ENCODE peak calls at places on chromosomes 4 and X, in five cellular contexts. One of them, this sample, is unnamed.

GRCh38 chr4:156633846-156634245 is 337.8 kb downstream of the PDGFC start:
- DNase-seq in choroid plexus epithelial cell: no peak
- DNase-seq in breast epithelium: no peak
- DNase-seq in endodermal cell: no peak
- DNase-seq in MCF 10A: no peak
- DNase-seq in this sample: no peak

GRCh38 chrX:103628386-103629290 is at the start of gene TCEAL1:
- DNase-seq in choroid plexus epithelial cell: peak; percentile 36
- DNase-seq in breast epithelium: peak; percentile 56
- DNase-seq in endodermal cell: peak; percentile 89
- DNase-seq in MCF 10A: peak; percentile 36
- DNase-seq in this sample: no peak

GRCh38 chr4:56466910-56467283 is 520 bp upstream of the SRP72 start:
- DNase-seq in choroid plexus epithelial cell: no peak
- DNase-seq in breast epithelium: no peak
- DNase-seq in endodermal cell: no peak
- DNase-seq in MCF 10A: peak; percentile 22
- DNase-seq in this sample: no peak

GRCh38 chrX:111123125-111123524 is 27.1 kb downstream of the PAK3 start:
- DNase-seq in choroid plexus epithelial cell: no peak
- DNase-seq in breast epithelium: no peak
- DNase-seq in endodermal cell: no peak
- DNase-seq in MCF 10A: no peak
- DNase-seq in this sample: no peak

GRCh38 chr4:86005998-86006397 is 353.9 kb downstream of the MAPK10 start:
- DNase-seq in choroid plexus epithelial cell: no peak
- DNase-seq in breast epithelium: no peak
- DNase-seq in endodermal cell: no peak
- DNase-seq in MCF 10A: no peak
- DNase-seq in this sample: no peak

GRCh38 chr4:125112536-125112935 is 202.2 kb upstream of the FAT4 start:
- DNase-seq in choroid plexus epithelial cell: no peak
- DNase-seq in breast epithelium: no peak
- DNase-seq in endodermal cell: no peak
- DNase-seq in MCF 10A: no peak
- DNase-seq in this sample: no peak

GRCh38 chr4:95250544-95251137 is 298.1 kb downstream of the UNC5C start:
- DNase-seq in choroid plexus epithelial cell: no peak
- DNase-seq in breast epithelium: no peak
- DNase-seq in endodermal cell: no peak
- DNase-seq in MCF 10A: peak; percentile 93
- DNase-seq in this sample: no peak

GRCh38 chrX:39162322-39162721 is 361.1 kb downstream of the MID1IP1 start:
- DNase-seq in choroid plexus epithelial cell: no peak
- DNase-seq in breast epithelium: no peak
- DNase-seq in endodermal cell: peak; percentile 59
- DNase-seq in MCF 10A: no peak
- DNase-seq in this sample: no peak

GRCh38 chr4:1327526-1328266 is 19.3 kb upstream of the UVSSA start:
- DNase-seq in choroid plexus epithelial cell: no peak
- DNase-seq in breast epithelium: no peak
- DNase-seq in endodermal cell: no peak
- DNase-seq in MCF 10A: no peak
- DNase-seq in this sample: no peak

GRCh38 chr4:109014593-109015412 is 251.9 kb upstream of the ETNPPL start:
- DNase-seq in choroid plexus epithelial cell: no peak
- DNase-seq in breast epithelium: no peak
- DNase-seq in endodermal cell: no peak
- DNase-seq in MCF 10A: no peak
- DNase-seq in this sample: no peak

GRCh38 chrX:47361538-47362511 is 8.6 kb upstream of the ZNF157 start:
- DNase-seq in choroid plexus epithelial cell: peak; percentile 99
- DNase-seq in breast epithelium: no peak
- DNase-seq in endodermal cell: peak; percentile 93
- DNase-seq in MCF 10A: peak; percentile 48
- DNase-seq in this sample: no peak

GRCh38 chr4:141238196-141238595 is 17.5 kb downstream of the ZNF330 start:
- DNase-seq in choroid plexus epithelial cell: no peak
- DNase-seq in breast epithelium: no peak
- DNase-seq in endodermal cell: no peak
- DNase-seq in MCF 10A: no peak
- DNase-seq in this sample: no peak

GRCh38 chr4:42278709-42279324 is 118.5 kb upstream of the SHISA3 start:
- DNase-seq in choroid plexus epithelial cell: no peak
- DNase-seq in breast epithelium: no peak
- DNase-seq in endodermal cell: peak; percentile 62
- DNase-seq in MCF 10A: no peak
- DNase-seq in this sample: no peak

GRCh38 chrX:56233100-56233499 is 944 bp downstream of the KLF8 start:
- DNase-seq in choroid plexus epithelial cell: no peak
- DNase-seq in breast epithelium: no peak
- DNase-seq in endodermal cell: peak; percentile 48
- DNase-seq in MCF 10A: no peak
- DNase-seq in this sample: no peak

GRCh38 chr4:99395595-99396364 is 39.4 kb downstream of the ADH7 start:
- DNase-seq in choroid plexus epithelial cell: peak; percentile 48
- DNase-seq in breast epithelium: no peak
- DNase-seq in endodermal cell: no peak
- DNase-seq in MCF 10A: no peak
- DNase-seq in this sample: no peak

GRCh38 chr4:43277003-43277402 is 384.5 kb downstream of the GRXCR1 start:
- DNase-seq in choroid plexus epithelial cell: peak; percentile 35
- DNase-seq in breast epithelium: no peak
- DNase-seq in endodermal cell: no peak
- DNase-seq in MCF 10A: peak; percentile 35
- DNase-seq in this sample: no peak

DNA sequence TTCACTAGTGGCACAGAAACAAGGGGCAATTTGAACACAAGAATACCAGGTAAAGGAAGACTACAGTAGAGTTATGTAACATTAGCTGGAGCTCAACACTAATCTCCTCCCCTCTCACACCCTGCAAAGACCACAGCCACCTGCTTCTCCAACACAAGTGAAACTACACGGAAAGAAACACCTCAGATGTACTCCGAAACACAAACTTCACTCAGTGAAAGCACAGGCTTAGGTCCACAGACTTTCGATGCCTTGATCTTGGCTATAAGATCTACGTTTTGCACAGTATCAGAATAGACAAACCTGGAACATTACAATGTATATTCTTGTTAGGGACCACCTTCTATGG is 7.6 kb downstream of the ACSL1 start:
- DNase-seq in choroid plexus epithelial cell: no peak
- DNase-seq in breast epithelium: no peak
- DNase-seq in endodermal cell: no peak
- DNase-seq in MCF 10A: no peak
- DNase-seq in this sample: no peak
- TF ChIP-seq CTCF in choroid plexus epithelial cell: no peak
- TF ChIP-seq CTCF in breast epithelium: no peak
- TF ChIP-seq CTCF in endodermal cell: no peak
- TF ChIP-seq CTCF in MCF 10A: no peak
- TF ChIP-seq CTCF in this sample: no peak

GRCh38 chrX:16215660-16216059 is 48.4 kb downstream of the MAGEB17 start:
- DNase-seq in choroid plexus epithelial cell: no peak
- DNase-seq in breast epithelium: no peak
- DNase-seq in endodermal cell: no peak
- DNase-seq in MCF 10A: no peak
- DNase-seq in this sample: no peak

GRCh38 chrX:16208601-16209000 is 41.3 kb downstream of the MAGEB17 start:
- DNase-seq in choroid plexus epithelial cell: no peak
- DNase-seq in breast epithelium: no peak
- DNase-seq in endodermal cell: peak; percentile 45
- DNase-seq in MCF 10A: no peak
- DNase-seq in this sample: no peak

GRCh38 chrX:16213970-16214369 is 46.7 kb downstream of the MAGEB17 start:
- DNase-seq in choroid plexus epithelial cell: peak; percentile 4
- DNase-seq in breast epithelium: no peak
- DNase-seq in endodermal cell: no peak
- DNase-seq in MCF 10A: no peak
- DNase-seq in this sample: no peak

GRCh38 chrX:16212024-16212423 is 44.7 kb downstream of the MAGEB17 start:
- DNase-seq in choroid plexus epithelial cell: peak; percentile 26
- DNase-seq in breast epithelium: no peak
- DNase-seq in endodermal cell: no peak
- DNase-seq in MCF 10A: peak; percentile 42
- DNase-seq in this sample: no peak

GRCh38 chrX:16212436-16212835 is 45.2 kb downstream of the MAGEB17 start:
- DNase-seq in choroid plexus epithelial cell: peak; percentile 40
- DNase-seq in breast epithelium: no peak
- DNase-seq in endodermal cell: peak; percentile 65
- DNase-seq in MCF 10A: peak; percentile 25
- DNase-seq in this sample: no peak
- TF ChIP-seq CTCF in choroid plexus epithelial cell: peak; percentile 59
- TF ChIP-seq CTCF in breast epithelium: no peak
- TF ChIP-seq CTCF in endodermal cell: peak; percentile 74
- TF ChIP-seq CTCF in MCF 10A: peak; percentile 34
- TF ChIP-seq CTCF in this sample: no peak

GRCh38 chrX:151009582-151009981 is 26.4 kb downstream of the HMGB3 start:
- DNase-seq in choroid plexus epithelial cell: no peak
- DNase-seq in breast epithelium: no peak
- DNase-seq in endodermal cell: no peak
- DNase-seq in MCF 10A: no peak
- DNase-seq in this sample: no peak

GRCh38 chrX:151000901-151001301 is 17.8 kb downstream of the HMGB3 start:
- DNase-seq in choroid plexus epithelial cell: no peak
- DNase-seq in breast epithelium: no peak
- DNase-seq in endodermal cell: no peak
- DNase-seq in MCF 10A: no peak
- DNase-seq in this sample: no peak

GRCh38 chrX:151006410-151007109 is 23.4 kb downstream of the HMGB3 start:
- DNase-seq in choroid plexus epithelial cell: no peak
- DNase-seq in breast epithelium: no peak
- DNase-seq in endodermal cell: no peak
- DNase-seq in MCF 10A: no peak
- DNase-seq in this sample: no peak

GRCh38 chrX:151004085-151004484 is 20.9 kb downstream of the HMGB3 start:
- DNase-seq in choroid plexus epithelial cell: no peak
- DNase-seq in breast epithelium: no peak
- DNase-seq in endodermal cell: no peak
- DNase-seq in MCF 10A: peak; percentile 22
- DNase-seq in this sample: no peak
- TF ChIP-seq CTCF in choroid plexus epithelial cell: peak; percentile 3
- TF ChIP-seq CTCF in breast epithelium: no peak
- TF ChIP-seq CTCF in endodermal cell: peak; percentile 67
- TF ChIP-seq CTCF in MCF 10A: no peak
- TF ChIP-seq CTCF in this sample: no peak

DNA sequence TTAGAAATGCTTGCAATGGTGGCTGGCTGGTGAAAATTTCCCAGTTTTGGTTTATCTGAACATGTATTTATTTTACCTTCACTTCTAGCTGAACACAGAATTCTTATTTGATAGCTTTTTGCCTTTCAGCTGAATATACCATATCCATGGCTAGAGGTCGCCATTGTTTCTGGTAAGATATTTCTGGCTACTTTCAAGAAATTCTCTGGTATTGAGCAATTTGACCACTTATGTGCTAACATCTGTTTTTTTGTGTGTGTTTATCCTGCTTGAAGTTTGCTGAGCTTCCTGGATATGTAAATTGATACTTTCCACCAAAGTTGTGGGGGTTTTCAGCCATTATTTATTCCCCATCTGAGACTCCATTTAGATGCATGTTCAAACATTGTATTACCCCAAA is 75.4 kb downstream of the FBXW7 start:
- DNase-seq in choroid plexus epithelial cell: peak; percentile 94
- DNase-seq in breast epithelium: no peak
- DNase-seq in endodermal cell: no peak
- DNase-seq in MCF 10A: peak; percentile 80
- DNase-seq in this sample: no peak
- TF ChIP-seq CTCF in choroid plexus epithelial cell: peak; percentile 50
- TF ChIP-seq CTCF in breast epithelium: no peak
- TF ChIP-seq CTCF in endodermal cell: peak; percentile 28
- TF ChIP-seq CTCF in MCF 10A: peak; percentile 31
- TF ChIP-seq CTCF in this sample: no peak

GRCh38 chr4:107008115-107008514 is 28.0 kb downstream of the DKK2 start:
- DNase-seq in choroid plexus epithelial cell: no peak
- DNase-seq in breast epithelium: no peak
- DNase-seq in endodermal cell: no peak
- DNase-seq in MCF 10A: no peak
- DNase-seq in this sample: no peak

GRCh38 chr4:107006218-107006617 is 29.9 kb downstream of the DKK2 start:
- DNase-seq in choroid plexus epithelial cell: no peak
- DNase-seq in breast epithelium: no peak
- DNase-seq in endodermal cell: no peak
- DNase-seq in MCF 10A: no peak
- DNase-seq in this sample: no peak

GRCh38 chr4:107009196-107009595 is 26.9 kb downstream of the DKK2 start:
- DNase-seq in choroid plexus epithelial cell: no peak
- DNase-seq in breast epithelium: no peak
- DNase-seq in endodermal cell: no peak
- DNase-seq in MCF 10A: no peak
- DNase-seq in this sample: no peak

GRCh38 chr4:107011312-107011711 is 24.8 kb downstream of the DKK2 start:
- DNase-seq in choroid plexus epithelial cell: no peak
- DNase-seq in breast epithelium: no peak
- DNase-seq in endodermal cell: no peak
- DNase-seq in MCF 10A: no peak
- DNase-seq in this sample: no peak
- TF ChIP-seq CTCF in choroid plexus epithelial cell: no peak
- TF ChIP-seq CTCF in breast epithelium: no peak
- TF ChIP-seq CTCF in endodermal cell: no peak
- TF ChIP-seq CTCF in MCF 10A: no peak
- TF ChIP-seq CTCF in this sample: no peak

GRCh38 chrX:997631-998137 is 214.8 kb downstream of the CRLF2 start:
- DNase-seq in choroid plexus epithelial cell: no peak
- DNase-seq in breast epithelium: no peak
- DNase-seq in endodermal cell: peak; percentile 89
- DNase-seq in MCF 10A: no peak
- DNase-seq in this sample: no peak
- TF ChIP-seq CTCF in choroid plexus epithelial cell: no peak
- TF ChIP-seq CTCF in breast epithelium: no peak
- TF ChIP-seq CTCF in endodermal cell: peak; percentile 64
- TF ChIP-seq CTCF in MCF 10A: no peak
- TF ChIP-seq CTCF in this sample: no peak

DNA sequence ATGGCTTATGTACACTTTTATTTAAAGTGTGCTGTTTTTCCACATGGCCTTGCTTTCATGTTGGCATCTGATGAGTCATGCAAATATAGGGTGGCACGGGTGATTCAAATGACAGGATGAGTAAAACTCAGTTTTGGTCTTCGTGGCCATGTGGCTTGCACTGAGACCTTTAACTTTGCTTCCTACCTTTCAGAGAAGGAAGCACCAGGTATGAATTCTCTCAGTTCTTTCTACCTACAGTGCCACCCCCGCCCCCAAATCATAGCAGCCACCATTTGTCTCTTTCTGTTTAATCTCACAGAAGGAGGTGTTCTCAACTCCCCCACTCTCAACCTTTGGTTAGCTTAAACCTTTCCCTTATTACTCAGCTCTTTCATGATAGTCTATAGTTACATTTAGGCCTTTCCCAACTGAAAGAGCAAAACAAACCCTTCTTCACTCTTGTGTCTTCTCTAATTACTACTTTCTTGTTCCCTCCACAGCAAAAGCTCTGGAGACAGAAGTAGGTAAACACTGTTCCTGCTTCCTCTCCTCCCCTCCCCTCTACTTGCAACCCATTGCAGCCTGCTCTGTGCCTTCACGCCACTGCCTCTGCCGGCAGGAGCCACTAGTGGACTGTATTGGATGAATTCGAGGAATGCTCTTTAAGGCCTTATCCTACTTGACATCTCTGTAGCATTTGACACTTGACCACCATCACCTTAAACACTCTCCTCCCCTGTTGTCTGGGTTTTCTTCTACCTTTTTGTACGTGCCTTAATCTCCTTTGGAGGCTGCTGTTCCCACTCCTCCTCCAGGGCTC is 123.7 kb downstream of the AFF1 start:
- DNase-seq in choroid plexus epithelial cell: peak; percentile 50
- DNase-seq in breast epithelium: no peak
- DNase-seq in endodermal cell: peak; percentile 86
- DNase-seq in MCF 10A: peak; percentile 58
- DNase-seq in this sample: no peak
- TF ChIP-seq CTCF in choroid plexus epithelial cell: peak; percentile 51
- TF ChIP-seq CTCF in breast epithelium: no peak
- TF ChIP-seq CTCF in endodermal cell: peak; percentile 72
- TF ChIP-seq CTCF in MCF 10A: no peak
- TF ChIP-seq CTCF in this sample: no peak

This sample was measured in vagina.